ENCODE peak calls at places on chromosome 19, in four cellular contexts. M, Y, J and H are unnamed samples.

GRCh38 chr19:33622809-33623511 is 1.2 kb downstream of the CHST8 start:
- DNase-seq in M (no peak), Y (no peak), J (no peak), H (no peak)

GRCh38 chr19:54521022-54521859 is 18.6 kb downstream of the LAIR2 start:
- DNase-seq in M (no peak), Y (no peak), J (no peak), H (no peak)

GRCh38 chr19:53432088-53432661 is 391 bp downstream of the ZNF761 start:
- DNase-seq in M (peak; percentile 15), Y (peak; percentile 65), J (no peak), H (peak; percentile 73)

GRCh38 chr19:39852882-39853281 is 6.7 kb upstream of the FBL start:
- DNase-seq in M (no peak), Y (no peak), J (no peak), H (no peak)

GRCh38 chr19:51119675-51120074 is 5.0 kb upstream of the SIGLEC9 start:
- DNase-seq in M (no peak), Y (no peak), J (no peak), H (no peak)

GRCh38 chr19:10884273-10884672 is 12.9 kb downstream of the CARM1 start:
- DNase-seq in M (no peak), Y (no peak), J (no peak), H (no peak)

GRCh38 chr19:33603377-33603776 is 18.4 kb upstream of the CHST8 start:
- DNase-seq in M (no peak), Y (no peak), J (no peak), H (no peak)

GRCh38 chr19:29517412-29517811 is 8.4 kb upstream of the VSTM2B start:
- DNase-seq in M (no peak), Y (no peak), J (no peak), H (no peak)

GRCh38 chr19:50632151-50632835 is 7.4 kb downstream of the SYT3 start:
- DNase-seq in M (no peak), Y (no peak), J (no peak), H (no peak)

GRCh38 chr19:53195265-53195879 is 2.2 kb upstream of the ZNF665 start:
- DNase-seq in M (peak; percentile 87), Y (peak; percentile 89), J (peak; percentile 73), H (no peak)

GRCh38 chr19:56125806-56126590 is 4.9 kb upstream of the ZNF787 start:
- DNase-seq in M (no peak), Y (no peak), J (no peak), H (no peak)

GRCh38 chr19:4278460-4278901 is 585 bp upstream of the SHD start:
- DNase-seq in M (no peak), Y (no peak), J (no peak), H (no peak)

GRCh38 chr19:843180-843835 is 2.5 kb downstream of the PRTN3 start:
- DNase-seq in M (no peak), Y (no peak), J (no peak), H (no peak)

GRCh38 chr19:32421589-32422361 is 16.2 kb downstream of the DPY19L3 start:
- DNase-seq in M (peak; percentile 18), Y (no peak), J (no peak), H (no peak)

GRCh38 chr19:38812004-38812840 is 523 bp downstream of the LGALS4 start:
- DNase-seq in M (no peak), Y (no peak), J (no peak), H (no peak)

GRCh38 chr19:41426952-41427646 is at the start of gene B3GNT8:
- DNase-seq in M (no peak), Y (peak; percentile 91), J (peak; percentile 32), H (peak; percentile 88)

GRCh38 chr19:52138614-52139290 is 986 bp downstream of the ZNF616 start:
- DNase-seq in M (no peak), Y (no peak), J (no peak), H (no peak)

GRCh38 chr19:35063940-35064818 is 22.7 kb downstream of the HPN start:
- DNase-seq in M (no peak), Y (no peak), J (no peak), H (no peak)

GRCh38 chr19:53707278-53707677 is 75.5 kb downstream of the DPRX start:
- DNase-seq in M (no peak), Y (no peak), J (no peak), H (no peak)

GRCh38 chr19:10316229-10317044 is 622 bp upstream of the FDX2 start:
- DNase-seq in M (no peak), Y (no peak), J (no peak), H (no peak)

GRCh38 chr19:13803038-13803437 is 7.8 kb downstream of the ZSWIM4 start:
- DNase-seq in M (no peak), Y (no peak), J (no peak), H (no peak)

GRCh38 chr19:31096047-31096446 is 253.2 kb downstream of the TSHZ3 start:
- DNase-seq in M (no peak), Y (no peak), J (no peak), H (no peak)

GRCh38 chr19:1491849-1492170 is 829 bp downstream of the REEP6 start:
- DNase-seq in M (no peak), Y (no peak), J (no peak), H (no peak)

GRCh38 chr19:14514215-14514871 is 3.9 kb downstream of the DNAJB1 start:
- DNase-seq in M (no peak), Y (no peak), J (no peak), H (no peak)

GRCh38 chr19:29662604-29663404 is 2.5 kb upstream of the PLEKHF1 start:
- DNase-seq in M (no peak), Y (peak; percentile 91), J (no peak), H (peak; percentile 89)

GRCh38 chr19:21020298-21021227 is at the start of gene ZNF430:
- DNase-seq in M (peak; percentile 99), Y (peak; percentile 98), J (peak; percentile 93), H (peak; percentile 98)

GRCh38 chr19:29528946-29529645 is 3.3 kb downstream of the VSTM2B start:
- DNase-seq in M (no peak), Y (no peak), J (no peak), H (no peak)

GRCh38 chr19:13260883-13261653 is 110.9 kb downstream of the IER2 start:
- DNase-seq in M (no peak), Y (peak; percentile 64), J (no peak), H (no peak)

GRCh38 chr19:8515317-8515716 is 1.4 kb upstream of the ZNF414 start:
- DNase-seq in M (no peak), Y (no peak), J (peak; percentile 69), H (no peak)

GRCh38 chr19:32691952-32692726 is 518 bp downstream of the NUDT19 start:
- DNase-seq in M (peak; percentile 41), Y (peak; percentile 81), J (peak; percentile 33), H (peak; percentile 74)

GRCh38 chr19:29378543-29379105 is 147.2 kb upstream of the VSTM2B start:
- DNase-seq in M (no peak), Y (peak; percentile 25), J (no peak), H (peak; percentile 27)

GRCh38 chr19:35714601-35715354 is 3.0 kb upstream of the KMT2B start:
- DNase-seq in M (peak; percentile 51), Y (no peak), J (no peak), H (no peak)

GRCh38 chr19:42629191-42629590 is 34.5 kb upstream of the CEACAM8 start:
- DNase-seq in M (no peak), Y (no peak), J (no peak), H (no peak)

GRCh38 chr19:42635233-42635539 is 40.5 kb upstream of the CEACAM8 start:
- DNase-seq in M (no peak), Y (no peak), J (no peak), H (no peak)

GRCh38 chr19:42634409-42635232 is 39.9 kb upstream of the CEACAM8 start:
- DNase-seq in M (peak; percentile 45), Y (no peak), J (peak; percentile 6), H (no peak)
- TF ChIP-seq CTCF in M (peak; percentile 92), Y (no peak), J (peak; percentile 30), H (no peak)

GRCh38 chr19:6999938-7000732 is 21.1 kb downstream of the MBD3L2B start:
- DNase-seq in M (no peak), Y (no peak), J (no peak), H (no peak)
- H3K27ac ChIP-seq in M (no peak overlapping the region), Y (no peak overlapping the region), J (no peak overlapping the region), H (no peak overlapping the region)

GRCh38 chr19:45591004-45591637 is 6.5 kb upstream of the OPA3 start:
- DNase-seq in M (peak; percentile 57), Y (no peak), J (peak; percentile 23), H (no peak)
- TF ChIP-seq CTCF in M (peak; percentile 71), Y (peak; percentile 9), J (no peak), H (no peak)

GRCh38 chr19:18058208-18059009 is 28.3 kb downstream of the IL12RB1 start:
- DNase-seq in M (peak; percentile 85), Y (peak; percentile 85), J (peak; percentile 80), H (peak; percentile 86)
- H3K27ac ChIP-seq in M (peak overlapping the region; percentile 54), Y (peak overlapping the region; percentile 73), J (peak overlapping the region; percentile 22), H (peak overlapping the region; percentile 62)

GRCh38 chr19:49475995-49476880 is 2.2 kb downstream of the FLT3LG start:
- DNase-seq in M (peak; percentile 60), Y (no peak), J (peak; percentile 64), H (peak; percentile 81)
- TF ChIP-seq CTCF in M (peak; percentile 69), Y (peak; percentile 36), J (peak; percentile 67), H (peak; percentile 13)

GRCh38 chr19:49057636-49058234 is at the start of gene CGB7:
- DNase-seq in M (no peak), Y (peak; percentile 74), J (peak; percentile 21), H (no peak)
- H3K27ac ChIP-seq in M (no peak within 1 kb of the TSS), Y (no peak within 1 kb of the TSS), J (no peak within 1 kb of the TSS), H (no peak within 1 kb of the TSS)

GRCh38 chr19:23436944-23437343 is 41.7 kb upstream of the ZNF91 start:
- DNase-seq in M (peak; percentile 39), Y (no peak), J (no peak), H (no peak)
- TF ChIP-seq CTCF in M (peak; percentile 34), Y (no peak), J (no peak), H (no peak)